ENCODE peak calls at places on chromosomes 3 and 15, in five cellular contexts. V is cardiac muscle cell, S is right lobe of liver, Z is body of pancreas, N is ovary. J is an unnamed sample. For H3K4me1 and H3K9me3, the result is how much of the 10 kb centered on the place peaks cover.

GRCh38 chr15:59685737-59686297 is 3.3 kb downstream of the BNIP2 start:
- DNase-seq in V (no peak), S (no peak), N (no peak), Z (no peak), J (no peak)

GRCh38 chr3:131786386-131786785 is 248.4 kb downstream of the CPNE4 start:
- DNase-seq in N (no peak), V (no peak), S (no peak), Z (no peak), J (no peak)

GRCh38 chr15:57640935-57641682 is 49.4 kb downstream of the MYZAP start:
- DNase-seq in N (no peak), S (no peak), Z (no peak), V (peak), J (no peak)

GRCh38 chr3:115217678-115218451 is 70.8 kb upstream of the ZBTB20 start:
- DNase-seq in Z (no peak), S (no peak), N (no peak), V (peak), J (peak)

GRCh38 chr3:155560594-155560993 is 184.3 kb downstream of the PLCH1 start:
- DNase-seq in Z (no peak), N (no peak), V (no peak), S (no peak), J (no peak)

GRCh38 chr3:120931593-120931992 is 23.6 kb downstream of the STXBP5L start:
- DNase-seq in Z (no peak), N (no peak), V (no peak), S (no peak), J (no peak)

GRCh38 chr15:69031013-69032001 is 16.8 kb downstream of the NOX5 start:
- DNase-seq in N (peak), Z (peak), V (peak), S (no peak), J (peak)

GRCh38 chr15:65194826-65195541 is 9.8 kb upstream of the CLPX start:
- DNase-seq in N (no peak), S (no peak), Z (no peak), V (peak), J (peak)

GRCh38 chr3:18378218-18378617 is 46.9 kb downstream of the SATB1 start:
- DNase-seq in S (no peak), N (no peak), Z (no peak), V (no peak), J (no peak)

GRCh38 chr15:55853134-55853533 is 110.2 kb upstream of the PRTG start:
- DNase-seq in N (no peak), V (no peak), Z (no peak), S (no peak), J (no peak)

GRCh38 chr15:98651581-98652220 is 3.4 kb downstream of the IGF1R start:
- DNase-seq in V (peak), Z (no peak), S (no peak), N (no peak), J (peak)

GRCh38 chr15:67178569-67179210 is 75.8 kb downstream of the AAGAB start:
- DNase-seq in S (no peak), N (no peak), Z (no peak), V (peak), J (no peak)

GRCh38 chr3:173770796-173771573 is 373.4 kb downstream of the NLGN1 start:
- DNase-seq in N (no peak), V (no peak), S (no peak), Z (no peak), J (no peak)

GRCh38 chr3:149371001-149371722 is 6.3 kb downstream of the TM4SF1 start:
- DNase-seq in Z (no peak), N (no peak), S (no peak), V (no peak), J (no peak)

GRCh38 chr15:59456114-59456513 is 18.1 kb downstream of the FAM81A start:
- DNase-seq in V (no peak), Z (peak), S (no peak), N (no peak), J (no peak)

GRCh38 chr15:70236306-70237103 is 138.8 kb upstream of the TLE3 start:
- DNase-seq in N (no peak), Z (no peak), S (peak), V (no peak), J (no peak)

GRCh38 chr15:64749167-64749566 is 26.2 kb downstream of the RBPMS2 start:
- DNase-seq in V (no peak), S (no peak), N (no peak), Z (no peak), J (no peak)

GRCh38 chr15:101692799-101693198 is 31.5 kb downstream of the TARS3 start:
- DNase-seq in V (no peak), N (no peak), S (no peak), Z (no peak), J (no peak)

GRCh38 chr15:56524915-56525314 is 60.0 kb upstream of the MNS1 start:
- DNase-seq in V (no peak), S (no peak), Z (no peak), N (no peak), J (no peak)

GRCh38 chr15:67304778-67305177 is 50.2 kb downstream of the IQCH start:
- DNase-seq in N (no peak), V (no peak), S (no peak), Z (no peak), J (no peak)

GRCh38 chr15:101723161-101723873 is 956 bp downstream of the TARS3 start:
- DNase-seq in V (no peak), Z (no peak), N (no peak), S (no peak), J (no peak)

GRCh38 chr3:61442696-61443095 is 118.7 kb upstream of the PTPRG start:
- DNase-seq in V (no peak), Z (no peak), S (no peak), N (no peak), J (no peak)

GRCh38 chr3:133933097-133934024 is 37.7 kb upstream of the RAB6B start:
- DNase-seq in N (no peak), Z (no peak), V (no peak), S (no peak), J (no peak)

GRCh38 chr3:59766165-59766872 is 716.5 kb upstream of the CFAP20DC start:
- DNase-seq in S (no peak), N (no peak), Z (no peak), V (no peak), J (no peak)

GRCh38 chr15:36942248-36942827 is 158.0 kb downstream of the MEIS2 start:
- DNase-seq in N (no peak), S (no peak), Z (no peak), V (no peak), J (no peak)

GRCh38 chr3:102532901-102533300 is 98.1 kb downstream of the ZPLD1 start:
- DNase-seq in Z (no peak), S (no peak), V (no peak), N (no peak), J (no peak)

GRCh38 chr3:78604328-78604727 is 1163.5 kb downstream of the ROBO1 start:
- DNase-seq in V (no peak), S (no peak), N (no peak), Z (no peak), J (no peak)

GRCh38 chr3:101203411-101203810 is 117.0 kb downstream of the IMPG2 start:
- DNase-seq in N (no peak), S (no peak), V (no peak), Z (no peak), J (no peak)

GRCh38 chr15:88423331-88423730 is 43.9 kb downstream of the MRPL46 start:
- DNase-seq in V (no peak), N (no peak), Z (no peak), S (no peak), J (no peak)

GRCh38 chr3:6644070-6644929 is 216.6 kb upstream of the GRM7 start:
- DNase-seq in V (peak), Z (no peak), N (no peak), S (no peak), J (no peak)

GRCh38 chr3:87167634-87168456 is 59.3 kb upstream of the CHMP2B start:
- DNase-seq in N (no peak), Z (peak), S (no peak), V (peak), J (peak)

GRCh38 chr3:72340476-72341379 is 507.5 kb downstream of the SHQ1 start:
- DNase-seq in N (peak), S (no peak), V (no peak), Z (no peak), J (peak)

GRCh38 chr3:72339750-72340025 is 508.6 kb downstream of the SHQ1 start:
- DNase-seq in S (no peak), N (no peak), V (no peak), Z (no peak), J (no peak)

GRCh38 chr3:72338942-72339749 is 509.1 kb downstream of the SHQ1 start:
- DNase-seq in V (no peak), Z (no peak), S (no peak), N (no peak), J (no peak)

GRCh38 chr3:72341380-72341770 is 506.9 kb downstream of the SHQ1 start:
- DNase-seq in V (no peak), S (no peak), Z (no peak), N (no peak), J (no peak)

GRCh38 chr3:72340056-72340455 is 508.2 kb downstream of the SHQ1 start:
- DNase-seq in V (no peak), S (no peak), N (no peak), Z (no peak), J (no peak)
- H3K4me1 ChIP-seq in V (under half), S (under half), N (under half), Z (under half), J (under half)

DNA sequence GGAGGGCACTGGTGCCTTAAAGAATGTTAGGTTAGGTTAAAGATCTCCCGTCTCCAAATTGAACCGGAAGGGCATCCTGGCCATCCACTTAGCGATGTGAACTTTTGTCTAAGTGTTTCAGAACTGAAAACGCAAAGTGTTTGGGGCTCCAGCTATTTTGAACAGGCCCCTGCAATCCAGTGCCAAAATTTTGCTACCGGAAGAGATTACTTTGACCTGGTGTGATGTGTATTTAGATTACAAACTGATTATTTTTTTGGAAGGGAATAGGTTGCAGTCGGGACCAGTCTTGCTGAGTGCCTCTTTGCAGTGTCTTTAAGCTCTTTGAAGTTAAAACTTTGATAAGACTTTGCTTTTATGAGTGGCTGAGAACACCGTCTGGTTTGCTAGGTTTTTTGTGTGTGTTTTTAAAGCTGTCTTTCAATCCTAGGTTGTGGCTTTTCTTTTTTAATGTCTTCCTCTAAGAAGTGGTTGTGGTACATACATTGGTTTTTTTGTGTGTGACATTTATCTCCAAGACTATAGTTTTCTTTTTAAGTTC is 179.6 kb downstream of the OR4M2 start:
- DNase-seq in V (no peak), N (no peak), Z (no peak), S (peak), J (no peak)
- H3K9me3 ChIP-seq in V (under half), N (under half), Z (under half), S (under half), J (under half)

DNA sequence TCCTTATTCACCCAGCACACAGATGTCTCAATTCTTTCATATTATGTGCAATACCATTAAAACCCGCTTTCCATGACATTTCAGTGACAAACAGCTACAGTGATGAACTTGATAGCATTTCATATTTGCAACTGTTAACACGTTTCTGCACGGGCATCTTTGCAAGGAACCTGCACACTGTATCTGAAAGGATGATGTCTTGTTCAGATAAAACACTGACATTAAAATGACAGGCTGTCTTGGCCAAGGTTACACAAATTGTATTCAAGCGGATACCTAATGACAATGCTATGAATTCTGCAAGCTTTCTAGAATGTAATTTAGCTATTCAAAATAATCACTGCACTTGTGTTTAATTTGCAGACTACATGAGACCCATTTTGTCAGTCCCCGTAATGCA is 529.2 kb downstream of the FOXP1 start:
- DNase-seq in S (no peak), Z (no peak), V (no peak), N (no peak), J (no peak)
- H3K4me1 ChIP-seq in S (under half), Z (under half), V (half or more), N (under half), J (under half)

GRCh38 chr15:46489276-46489675 is 854.4 kb downstream of the SQOR start:
- DNase-seq in N (no peak), Z (no peak), S (no peak), V (no peak), J (no peak)
- H3K9me3 ChIP-seq in N (under half), Z (under half), S (under half), V (under half), J (under half)

DNA sequence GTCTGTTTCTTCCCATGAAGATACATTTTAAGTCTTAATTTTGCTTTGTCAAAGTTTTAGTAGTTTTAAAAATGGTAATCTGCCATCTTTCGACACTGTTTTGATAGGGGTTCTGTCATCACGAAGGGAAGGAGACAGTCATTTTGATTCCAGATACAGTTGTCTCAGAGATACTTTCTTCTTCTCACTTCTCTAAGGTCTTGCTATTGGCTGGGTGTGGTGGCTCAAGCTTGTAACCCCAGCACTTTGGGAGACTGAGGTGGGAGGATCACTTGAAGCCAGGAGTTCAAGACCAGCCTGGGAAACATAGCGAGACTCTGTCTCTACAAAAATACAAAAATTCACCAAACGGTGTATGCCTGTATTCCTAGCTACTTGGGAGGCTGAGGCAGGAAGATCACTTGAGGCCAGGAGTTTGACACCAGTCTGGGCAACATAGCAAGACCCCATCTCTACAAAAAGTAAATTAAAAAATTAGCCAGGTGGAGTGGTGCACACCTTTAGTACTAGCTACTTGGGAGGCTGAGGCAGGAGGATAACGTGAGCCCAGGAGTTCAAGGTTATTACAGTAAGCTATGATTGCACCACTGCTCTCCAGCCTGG is 3.3 kb downstream of the RAB8B start:
- DNase-seq in S (no peak), Z (no peak), N (no peak), V (no peak), J (no peak)
- H3K4me1 ChIP-seq in S (under half), Z (under half), N (under half), V (under half), J (under half)

GRCh38 chr3:19427417-19428149 is 279.3 kb downstream of the KCNH8 start:
- DNase-seq in N (no peak), S (no peak), Z (no peak), V (no peak), J (no peak)
- H3K9me3 ChIP-seq in N (under half), S (under half), Z (under half), V (under half), J (under half)

DNA sequence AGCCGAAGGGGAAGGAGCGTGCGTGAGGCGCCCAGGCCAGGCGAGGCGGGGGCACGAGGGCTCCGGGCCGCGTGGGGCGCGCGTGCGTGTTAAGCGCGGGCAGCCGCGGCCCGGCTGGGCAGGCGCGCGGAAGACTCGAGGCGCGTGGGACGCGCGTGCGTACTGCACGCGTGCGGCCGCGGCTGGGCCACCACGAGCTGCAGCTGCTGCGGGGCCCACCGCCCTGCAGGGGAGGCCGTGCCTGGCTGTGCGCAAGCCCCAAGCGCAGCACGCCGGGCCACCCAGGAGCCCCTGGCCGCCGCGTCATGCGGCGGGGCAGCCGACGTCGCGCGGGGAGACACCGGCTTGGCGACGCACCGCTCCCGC is 619 bp upstream of the TRIM71 start:
- DNase-seq in Z (no peak), V (peak), N (no peak), S (no peak), J (no peak)
- H3K4me1 ChIP-seq in Z (under half), V (under half), N (under half), S (under half), J (under half)

GRCh38 chr3:170918715-170919114 is 10.3 kb upstream of the EIF5A2 start:
- DNase-seq in V (no peak), N (no peak), S (no peak), Z (no peak), J (no peak)
- H3K9me3 ChIP-seq in V (under half), N (under half), S (under half), Z (under half), J (under half)

GRCh38 chr3:98743071-98743470 is 20.1 kb upstream of the ST3GAL6 start:
- DNase-seq in S (no peak), N (no peak), Z (no peak), V (no peak), J (no peak)

GRCh38 chr3:98746882-98747281 is 16.3 kb upstream of the ST3GAL6 start:
- DNase-seq in Z (no peak), V (peak), N (no peak), S (no peak), J (no peak)

GRCh38 chr3:98744283-98744682 is 18.9 kb upstream of the ST3GAL6 start:
- DNase-seq in N (no peak), S (no peak), Z (no peak), V (no peak), J (no peak)

GRCh38 chr3:98745718-98746117 is 17.4 kb upstream of the ST3GAL6 start:
- DNase-seq in N (no peak), Z (no peak), S (no peak), V (no peak), J (no peak)

DNA sequence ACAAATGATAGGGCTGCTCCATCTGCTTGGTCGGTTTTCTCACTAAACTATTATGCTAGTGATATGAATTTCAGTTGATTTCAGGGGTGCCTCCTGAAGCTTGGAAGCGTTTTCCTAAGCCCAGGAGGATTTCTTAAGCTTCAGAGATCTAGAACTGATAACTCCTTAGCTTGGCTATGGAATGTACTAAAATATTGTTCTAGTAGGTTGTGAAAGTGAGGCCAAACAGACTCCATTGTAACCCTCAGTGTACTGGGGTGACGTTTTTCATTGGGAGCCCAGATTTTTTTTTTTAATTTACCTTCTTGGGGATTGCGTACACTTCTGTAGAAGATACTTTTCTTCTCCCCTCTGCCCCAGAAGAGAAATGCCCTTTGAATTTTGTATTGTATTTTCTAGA is 17.0 kb upstream of the ST3GAL6 start:
- DNase-seq in Z (no peak), N (no peak), V (no peak), S (no peak), J (no peak)
- H3K4me1 ChIP-seq in Z (under half), N (under half), V (half or more), S (under half), J (under half)

DNA sequence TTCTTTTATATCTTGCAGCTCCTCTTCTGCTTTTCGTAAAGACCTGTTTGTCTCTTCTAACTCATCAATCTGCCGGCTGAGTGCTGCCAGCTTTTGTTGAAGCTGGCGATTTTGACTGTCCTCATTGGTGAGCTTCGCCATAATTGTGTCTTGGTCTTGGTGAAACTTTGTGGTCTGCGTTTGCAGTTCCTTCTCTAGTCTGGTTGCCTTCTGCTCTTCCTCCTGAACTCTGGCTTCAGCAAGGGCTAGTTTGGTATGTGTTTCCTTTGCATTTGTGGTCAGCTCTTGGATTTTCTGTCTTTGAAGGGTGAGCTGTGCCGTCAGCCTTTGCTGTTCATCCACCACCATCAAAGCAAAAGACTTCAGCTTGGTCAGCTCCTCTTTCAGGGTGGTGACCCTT is 32.9 kb downstream of the CMSS1 start:
- DNase-seq in N (no peak), S (no peak), Z (no peak), V (no peak), J (no peak)
- H3K9me3 ChIP-seq in N (under half), S (under half), Z (under half), V (under half), J (under half)